ENCODE peak calls at places on chromosome 2, in four cellular contexts. X is ACHN, S is uterus, F is hippocampal formation. U is an unnamed sample.

GRCh38 chr2:27095745-27096651 is 9.4 kb downstream of the KHK start:
- DNase-seq in X (no peak), S (peak), F (peak), U (peak)

GRCh38 chr2:177763532-177764265 is 308.9 kb downstream of the PDE11A start:
- DNase-seq in X (peak), S (peak), F (peak), U (peak)

GRCh38 chr2:8546319-8547283 is 135.3 kb upstream of the ID2 start:
- DNase-seq in X (no peak), S (peak), F (no peak), U (no peak)

GRCh38 chr2:82993631-82994030 is 1465.4 kb downstream of the SUCLG1 start:
- DNase-seq in X (no peak), S (no peak), F (no peak), U (peak)

GRCh38 chr2:3386448-3386958 is 7.0 kb downstream of the TRAPPC12 start:
- DNase-seq in X (no peak), S (no peak), F (no peak), U (peak)

GRCh38 chr2:160970052-160970846 is 190.0 kb upstream of the TANK start:
- DNase-seq in X (peak), S (peak), F (no peak), U (peak)

GRCh38 chr2:3238951-3239841 is 138.4 kb downstream of the EIPR1 start:
- DNase-seq in X (no peak), S (no peak), F (no peak), U (no peak)

GRCh38 chr2:19119326-19120001 is 239.0 kb downstream of the OSR1 start:
- DNase-seq in X (no peak), S (no peak), F (peak), U (no peak)

GRCh38 chr2:148658807-148659722 is 14.5 kb downstream of the EPC2 start:
- DNase-seq in X (peak), S (no peak), F (no peak), U (peak)